ENCODE peak calls at places on chromosomes 6 and 20, in seven cellular contexts. X, A, H, M, G, Q and W are unnamed samples.

GRCh38 chr20:21101453-21102251 is 4.5 kb downstream of the LINC00237 start:
- DNase-seq in X (peak), H (no peak), G (no peak), M (no peak), Q (no peak), A (no peak), W (no peak)

GRCh38 chr20:10639762-10640556 is 33.8 kb downstream of the JAG1 start:
- DNase-seq in M (no peak), H (peak), Q (no peak), G (no peak), A (peak), X (no peak), W (no peak)

GRCh38 chr6:3843379-3844096 is 5.6 kb upstream of the FAM50B start:
- DNase-seq in H (no peak), A (no peak), X (no peak), Q (no peak), M (peak), G (peak), W (no peak)

GRCh38 chr6:117483645-117484016 is 1.2 kb downstream of the DCBLD1 start:
- DNase-seq in M (peak), G (peak), A (no peak), Q (peak), X (no peak), H (no peak), W (no peak)

GRCh38 chr6:19719691-19720127 is 117.5 kb upstream of the ID4 start:
- DNase-seq in H (no peak), M (peak), Q (no peak), A (peak), G (no peak), X (peak), W (no peak)

GRCh38 chr20:9555781-9556180 is 41.4 kb downstream of the LAMP5 start:
- DNase-seq in H (no peak), X (no peak), A (no peak), M (no peak), G (peak), Q (peak), W (peak)

GRCh38 chr6:15096894-15097837 is 148.7 kb upstream of the JARID2 start:
- DNase-seq in M (no peak), A (peak), X (no peak), G (no peak), H (no peak), Q (no peak), W (no peak)

GRCh38 chr6:56009620-56010019 is 134.2 kb upstream of the BMP5 start:
- DNase-seq in M (peak), G (no peak), Q (no peak), A (no peak), H (no peak), X (no peak), W (no peak)

GRCh38 chr6:163180874-163181541 is 233.5 kb upstream of the QKI start:
- DNase-seq in X (peak), A (peak), M (peak), Q (peak), G (peak), H (peak), W (no peak)

GRCh38 chr6:114081730-114082129 is 110.8 kb upstream of the HDAC2 start:
- DNase-seq in H (no peak), X (no peak), A (no peak), M (no peak), Q (no peak), G (no peak), W (no peak)

GRCh38 chr20:46021361-46022359 is 7.4 kb upstream of the SLC12A5 start:
- DNase-seq in X (peak), G (peak), H (no peak), Q (peak), M (no peak), A (no peak), W (no peak)

GRCh38 chr6:12208190-12208589 is 82.0 kb upstream of the EDN1 start:
- DNase-seq in A (peak), G (peak), X (no peak), H (no peak), M (no peak), Q (peak), W (peak)

GRCh38 chr6:151216812-151217211 is 23.0 kb upstream of the AKAP12 start:
- DNase-seq in G (no peak), X (no peak), M (no peak), H (no peak), A (no peak), Q (no peak), W (no peak)

GRCh38 chr6:7707787-7708186 is 18.1 kb upstream of the BMP6 start:
- DNase-seq in H (no peak), X (no peak), Q (no peak), G (peak), A (peak), M (no peak), W (no peak)

GRCh38 chr6:139944976-139945375 is 570.5 kb upstream of the CITED2 start:
- DNase-seq in Q (no peak), G (peak), X (no peak), H (no peak), A (no peak), M (no peak), W (no peak)

GRCh38 chr6:131065824-131066171 is 2.8 kb upstream of the EPB41L2 start:
- DNase-seq in Q (no peak), M (no peak), X (no peak), A (no peak), H (no peak), G (peak), W (no peak)

GRCh38 chr20:46998497-46999190 is 104.0 kb downstream of the EYA2 start:
- DNase-seq in A (no peak), X (no peak), Q (no peak), G (no peak), H (no peak), M (no peak), W (no peak)

GRCh38 chr6:132544826-132545225 is 6.7 kb downstream of the TAAR9 start:
- DNase-seq in X (no peak), Q (no peak), H (no peak), M (no peak), G (no peak), A (no peak), W (no peak)

GRCh38 chr6:33428219-33428890 is 8.5 kb downstream of the SYNGAP1 start:
- DNase-seq in H (peak), A (peak), Q (peak), G (peak), M (no peak), X (peak), W (no peak)

GRCh38 chr6:53829698-53830221 is 35.0 kb downstream of the LRRC1 start:
- DNase-seq in X (no peak), H (no peak), M (no peak), G (no peak), Q (no peak), A (no peak), W (no peak)

GRCh38 chr6:22873531-22874136 is 304.3 kb downstream of the HDGFL1 start:
- DNase-seq in H (no peak), A (no peak), Q (no peak), G (no peak), M (peak), X (peak), W (no peak)

GRCh38 chr6:91653954-91654843 is 1067.3 kb upstream of the MAP3K7 start:
- DNase-seq in Q (no peak), M (peak), A (no peak), G (no peak), X (no peak), H (no peak), W (no peak)

GRCh38 chr20:5480824-5481600 is 164.3 kb upstream of the PROKR2 start:
- DNase-seq in X (no peak), Q (no peak), H (no peak), G (peak), A (no peak), M (no peak), W (no peak)

GRCh38 chr6:19818805-19819204 is 18.4 kb upstream of the ID4 start:
- DNase-seq in A (no peak), M (no peak), G (peak), H (no peak), Q (no peak), X (no peak), W (no peak)

GRCh38 chr6:125201961-125202729 is 48.6 kb downstream of the TPD52L1 start:
- DNase-seq in X (peak), M (peak), A (peak), Q (peak), H (peak), G (peak), W (peak)

GRCh38 chr20:31475032-31475431 is at the start of the genes DEFB124 and REM1:
- DNase-seq in H (peak), Q (no peak), X (peak), A (no peak), M (no peak), G (no peak), W (no peak)

DNA sequence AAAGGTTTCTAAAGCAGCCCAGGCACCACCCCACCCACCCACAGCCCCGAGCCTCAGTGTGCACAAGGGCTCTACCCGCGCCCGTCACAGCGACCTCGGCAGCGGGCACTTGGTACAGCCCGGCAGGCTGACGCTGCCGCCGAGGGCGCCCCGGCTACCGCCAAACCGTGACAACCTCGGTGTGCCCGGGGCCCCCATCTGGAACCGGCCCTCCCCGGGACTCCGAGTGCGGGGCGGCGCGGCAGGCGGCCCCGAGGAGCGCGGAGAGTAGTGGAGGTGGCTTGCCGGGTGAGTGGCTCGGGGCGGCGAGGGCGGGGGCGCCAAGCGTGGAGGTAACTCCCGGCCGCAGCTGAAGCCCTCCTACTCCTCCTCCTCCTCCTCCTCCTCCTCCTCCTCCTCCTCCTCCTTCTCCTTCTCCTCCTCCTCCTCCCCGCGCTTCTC is at the start of gene ISM1:
- DNase-seq in M (no peak), X (no peak), G (no peak), A (no peak), Q (peak), H (peak), W (no peak)
- H3K27ac ChIP-seq in M (no peak), X (no peak), G (no peak), A (no peak), Q (no peak), H (peak), W (no peak)

GRCh38 chr6:112036088-112036637 is 17.7 kb upstream of the CCN6 start:
- DNase-seq in H (no peak), M (no peak), X (no peak), Q (no peak), A (no peak), G (no peak), W (no peak)
- H3K27ac ChIP-seq in H (peak), M (no peak), X (no peak), Q (no peak), A (no peak), G (no peak), W (no peak)

GRCh38 chr20:59936409-59936808 is 3.0 kb upstream of the SYCP2 start:
- DNase-seq in X (no peak), H (no peak), A (no peak), M (no peak), Q (no peak), G (no peak), W (no peak)
- H3K27ac ChIP-seq in X (no peak), H (peak), A (no peak), M (no peak), Q (no peak), G (no peak), W (no peak)

GRCh38 chr6:122798099-122798641 is 9.1 kb downstream of the SMPDL3A start:
- DNase-seq in Q (peak), X (no peak), H (no peak), A (peak), M (peak), G (peak), W (peak)
- H3K27ac ChIP-seq in Q (no peak), X (no peak), H (no peak), A (peak), M (no peak), G (peak), W (peak)

GRCh38 chr20:8390500-8390899 is 258.4 kb downstream of the PLCB1 start:
- DNase-seq in A (no peak), X (no peak), Q (no peak), H (no peak), M (no peak), G (no peak), W (no peak)
- H3K27ac ChIP-seq in A (no peak), X (no peak), Q (no peak), H (no peak), M (no peak), G (no peak), W (no peak)